ENCODE peak calls at places on chromosome 6, in four cellular contexts. One of them, this sample, is unnamed.
A peak's percentile ranks its signal among the peaks of the same experiment; 100 is the strongest.

GRCh38 chr6:15266423-15266996 is 20.6 kb downstream of the JARID2 start:
- DNase-seq in HepG2: peak; percentile 82
- DNase-seq in GM12878: no peak
- DNase-seq in K562: peak; percentile 51
- DNase-seq in this sample: no peak

GRCh38 chr6:56004421-56004820 is 129.0 kb upstream of the BMP5 start:
- DNase-seq in HepG2: no peak
- DNase-seq in K562: no peak
- DNase-seq in GM12878: no peak
- DNase-seq in this sample: no peak

GRCh38 chr6:135830452-135830851 is 21.0 kb upstream of the PDE7B start:
- DNase-seq in K562: no peak
- DNase-seq in GM12878: no peak
- DNase-seq in HepG2: no peak
- DNase-seq in this sample: no peak

GRCh38 chr6:28161410-28162079 is 19.9 kb downstream of the ZKSCAN8 start:
- DNase-seq in HepG2: peak; percentile 79
- DNase-seq in GM12878: peak; percentile 40
- DNase-seq in K562: peak; percentile 89
- DNase-seq in this sample: peak; percentile 93

GRCh38 chr6:34057191-34057590 is 88.7 kb downstream of the GRM4 start:
- DNase-seq in GM12878: no peak
- DNase-seq in K562: no peak
- DNase-seq in HepG2: no peak
- DNase-seq in this sample: no peak

GRCh38 chr6:119256978-119257462 is 92.5 kb downstream of the MAN1A1 start:
- DNase-seq in GM12878: no peak
- DNase-seq in K562: peak; percentile 22
- DNase-seq in HepG2: no peak
- DNase-seq in this sample: no peak

GRCh38 chr6:52420668-52421358 is 671 bp downstream of the EFHC1 start:
- DNase-seq in GM12878: no peak
- DNase-seq in K562: no peak
- DNase-seq in HepG2: peak; percentile 76
- DNase-seq in this sample: peak; percentile 47

GRCh38 chr6:89025633-89026032 is 54.9 kb upstream of the PNRC1 start:
- DNase-seq in HepG2: no peak
- DNase-seq in K562: no peak
- DNase-seq in GM12878: no peak
- DNase-seq in this sample: no peak

GRCh38 chr6:77815531-77815930 is 162.7 kb downstream of the MEI4 start:
- DNase-seq in HepG2: no peak
- DNase-seq in K562: no peak
- DNase-seq in GM12878: no peak
- DNase-seq in this sample: no peak

GRCh38 chr6:149508485-149508884 is 23.7 kb upstream of the ZC3H12D start:
- DNase-seq in GM12878: no peak
- DNase-seq in HepG2: no peak
- DNase-seq in K562: no peak
- DNase-seq in this sample: no peak

GRCh38 chr6:125839879-125840278 is 49.1 kb downstream of the NCOA7 start:
- DNase-seq in GM12878: no peak
- DNase-seq in K562: no peak
- DNase-seq in HepG2: no peak
- DNase-seq in this sample: no peak

GRCh38 chr6:105178636-105179035 is 1.2 kb downstream of the POPDC3 start:
- DNase-seq in HepG2: no peak
- DNase-seq in GM12878: no peak
- DNase-seq in K562: no peak
- DNase-seq in this sample: no peak

GRCh38 chr6:105178110-105178509 is 1.7 kb downstream of the POPDC3 start:
- DNase-seq in K562: no peak
- DNase-seq in HepG2: no peak
- DNase-seq in GM12878: no peak
- DNase-seq in this sample: no peak

GRCh38 chr6:105181981-105182515 is 2.2 kb upstream of the POPDC3 start:
- DNase-seq in K562: no peak
- DNase-seq in HepG2: no peak
- DNase-seq in GM12878: no peak
- DNase-seq in this sample: no peak

GRCh38 chr6:105177521-105177920 is 2.3 kb downstream of the POPDC3 start:
- DNase-seq in K562: no peak
- DNase-seq in HepG2: no peak
- DNase-seq in GM12878: no peak
- DNase-seq in this sample: no peak

GRCh38 chr6:105179244-105180065 is at the start of gene POPDC3:
- DNase-seq in K562: no peak
- DNase-seq in HepG2: no peak
- DNase-seq in GM12878: no peak
- DNase-seq in this sample: peak; percentile 45
- TF ChIP-seq SP1 in K562: no peak
- TF ChIP-seq SP1 in HepG2: no peak
- TF ChIP-seq SP1 in GM12878: no peak
- TF ChIP-seq SP1 in this sample: no peak

GRCh38 chr6:126907312-126907711 is 211.2 kb upstream of the RSPO3 start:
- DNase-seq in HepG2: no peak
- DNase-seq in GM12878: no peak
- DNase-seq in K562: no peak
- DNase-seq in this sample: no peak

GRCh38 chr6:126909493-126909892 is 209.0 kb upstream of the RSPO3 start:
- DNase-seq in K562: no peak
- DNase-seq in HepG2: no peak
- DNase-seq in GM12878: no peak
- DNase-seq in this sample: no peak

GRCh38 chr6:126904176-126904575 is 214.3 kb upstream of the RSPO3 start:
- DNase-seq in GM12878: no peak
- DNase-seq in HepG2: no peak
- DNase-seq in K562: no peak
- DNase-seq in this sample: no peak

DNA sequence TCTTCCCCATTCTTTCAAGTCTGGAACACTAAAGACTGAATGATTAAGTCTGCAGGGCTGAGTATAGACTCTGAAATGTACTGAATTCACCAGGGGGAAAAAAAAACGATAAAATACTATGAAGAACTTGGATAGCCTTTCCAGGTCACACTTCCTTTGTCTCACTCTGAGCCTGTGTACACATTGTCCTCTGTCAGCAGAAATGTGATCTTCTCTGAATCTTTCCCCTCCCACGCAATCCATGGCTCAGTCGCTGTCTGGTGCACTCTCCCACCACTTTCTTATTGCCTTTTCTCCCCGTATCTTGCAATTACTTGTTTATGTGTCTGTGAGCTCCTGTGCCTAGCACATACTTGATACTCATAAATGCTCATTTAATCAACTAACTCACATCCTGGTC is 212.6 kb upstream of the RSPO3 start:
- DNase-seq in K562: no peak
- DNase-seq in GM12878: no peak
- DNase-seq in HepG2: no peak
- DNase-seq in this sample: peak; percentile 40
- TF ChIP-seq FOXM1 in K562: no peak
- TF ChIP-seq FOXM1 in GM12878: no peak
- TF ChIP-seq FOXM1 in HepG2: no peak
- TF ChIP-seq FOXM1 in this sample: no peak

GRCh38 chr6:163661271-163661671 is 246.8 kb downstream of the QKI start:
- DNase-seq in GM12878: peak; percentile 38
- DNase-seq in K562: no peak
- DNase-seq in HepG2: no peak
- DNase-seq in this sample: no peak
- TF ChIP-seq TARDBP in GM12878: no peak
- TF ChIP-seq TARDBP in K562: no peak
- TF ChIP-seq TARDBP in HepG2: no peak
- TF ChIP-seq TARDBP in this sample: no peak

GRCh38 chr6:112413805-112414204 is 66.7 kb downstream of the RFPL4B start:
- DNase-seq in HepG2: no peak
- DNase-seq in K562: no peak
- DNase-seq in GM12878: no peak
- DNase-seq in this sample: no peak
- TF ChIP-seq SP1 in HepG2: no peak
- TF ChIP-seq SP1 in K562: no peak
- TF ChIP-seq SP1 in GM12878: no peak
- TF ChIP-seq SP1 in this sample: no peak

GRCh38 chr6:18307006-18307405 is 42.7 kb upstream of the DEK start:
- DNase-seq in HepG2: no peak
- DNase-seq in K562: no peak
- DNase-seq in GM12878: no peak
- DNase-seq in this sample: no peak

GRCh38 chr6:18308070-18308735 is 43.9 kb upstream of the DEK start:
- DNase-seq in GM12878: no peak
- DNase-seq in HepG2: no peak
- DNase-seq in K562: no peak
- DNase-seq in this sample: no peak

GRCh38 chr6:18302561-18303439 is 38.5 kb upstream of the DEK start:
- DNase-seq in HepG2: peak; percentile 48
- DNase-seq in K562: no peak
- DNase-seq in GM12878: no peak
- DNase-seq in this sample: no peak
- TF ChIP-seq FOXM1 in HepG2: no peak
- TF ChIP-seq FOXM1 in K562: no peak
- TF ChIP-seq FOXM1 in GM12878: no peak
- TF ChIP-seq FOXM1 in this sample: no peak

GRCh38 chr6:13853871-13854270 is 39.5 kb upstream of the MCUR1 start:
- DNase-seq in HepG2: no peak
- DNase-seq in K562: no peak
- DNase-seq in GM12878: no peak
- DNase-seq in this sample: no peak

GRCh38 chr6:13851803-13852202 is 37.4 kb upstream of the MCUR1 start:
- DNase-seq in GM12878: no peak
- DNase-seq in HepG2: no peak
- DNase-seq in K562: no peak
- DNase-seq in this sample: no peak

GRCh38 chr6:13846841-13847240 is 32.5 kb upstream of the MCUR1 start:
- DNase-seq in GM12878: no peak
- DNase-seq in HepG2: peak; percentile 65
- DNase-seq in K562: peak; percentile 86
- DNase-seq in this sample: peak; percentile 50

GRCh38 chr6:13847651-13848050 is 33.3 kb upstream of the MCUR1 start:
- DNase-seq in GM12878: no peak
- DNase-seq in HepG2: no peak
- DNase-seq in K562: no peak
- DNase-seq in this sample: no peak

GRCh38 chr6:13848553-13849150 is 34.3 kb upstream of the MCUR1 start:
- DNase-seq in HepG2: no peak
- DNase-seq in K562: no peak
- DNase-seq in GM12878: no peak
- DNase-seq in this sample: no peak
- TF ChIP-seq TARDBP in HepG2: no peak
- TF ChIP-seq TARDBP in K562: no peak
- TF ChIP-seq TARDBP in GM12878: no peak
- TF ChIP-seq TARDBP in this sample: no peak

GRCh38 chr6:12436683-12437082 is 146.5 kb downstream of the EDN1 start:
- DNase-seq in K562: no peak
- DNase-seq in GM12878: no peak
- DNase-seq in HepG2: peak; percentile 28
- DNase-seq in this sample: no peak
- TF ChIP-seq SP1 in K562: no peak
- TF ChIP-seq SP1 in GM12878: no peak
- TF ChIP-seq SP1 in HepG2: no peak
- TF ChIP-seq SP1 in this sample: no peak

GRCh38 chr6:158801655-158802294 is 17.4 kb downstream of the EZR start:
- DNase-seq in HepG2: no peak
- DNase-seq in GM12878: no peak
- DNase-seq in K562: no peak
- DNase-seq in this sample: no peak

GRCh38 chr6:158799051-158799792 is 19.9 kb downstream of the EZR start:
- DNase-seq in HepG2: peak; percentile 72
- DNase-seq in K562: no peak
- DNase-seq in GM12878: no peak
- DNase-seq in this sample: peak; percentile 61

GRCh38 chr6:158805698-158806373 is 13.3 kb downstream of the EZR start:
- DNase-seq in GM12878: no peak
- DNase-seq in HepG2: no peak
- DNase-seq in K562: no peak
- DNase-seq in this sample: no peak

GRCh38 chr6:158807515-158808441 is 11.4 kb downstream of the EZR start:
- DNase-seq in GM12878: no peak
- DNase-seq in K562: no peak
- DNase-seq in HepG2: no peak
- DNase-seq in this sample: no peak

DNA sequence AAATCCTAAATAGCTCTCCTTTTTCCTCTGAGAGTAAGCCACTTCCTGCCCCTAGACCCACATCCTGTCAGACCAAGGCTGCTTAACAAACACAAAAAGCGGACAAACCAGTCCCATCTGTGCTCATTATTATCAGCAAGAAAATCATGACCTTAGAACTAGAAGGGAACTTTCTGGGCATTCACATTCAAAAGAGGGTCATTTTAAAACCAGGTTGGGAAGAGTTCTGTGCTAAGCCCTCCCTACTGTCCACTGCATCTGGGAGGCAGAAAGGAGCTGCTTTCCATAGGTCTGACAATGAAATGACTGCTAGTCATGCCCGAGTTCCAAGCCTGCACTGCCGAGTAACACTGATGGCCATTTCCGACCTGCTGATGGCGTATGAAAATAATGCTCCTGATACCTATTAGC is 15.4 kb downstream of the EZR start:
- DNase-seq in HepG2: no peak
- DNase-seq in GM12878: no peak
- DNase-seq in K562: no peak
- DNase-seq in this sample: no peak
- TF ChIP-seq FOXM1 in HepG2: no peak
- TF ChIP-seq FOXM1 in GM12878: no peak
- TF ChIP-seq FOXM1 in K562: no peak
- TF ChIP-seq FOXM1 in this sample: no peak

GRCh38 chr6:7479801-7480266 is 61.6 kb upstream of the DSP start:
- DNase-seq in HepG2: no peak
- DNase-seq in GM12878: no peak
- DNase-seq in K562: no peak
- DNase-seq in this sample: peak; percentile 25
- TF ChIP-seq TARDBP in HepG2: no peak
- TF ChIP-seq TARDBP in GM12878: no peak
- TF ChIP-seq TARDBP in K562: no peak
- TF ChIP-seq TARDBP in this sample: no peak

GRCh38 chr6:32700391-32701040 is 34.1 kb upstream of the HLA-DQB1 start:
- DNase-seq in GM12878: no peak
- DNase-seq in HepG2: peak; percentile 56
- DNase-seq in K562: peak; percentile 28
- DNase-seq in this sample: peak; percentile 61
- TF ChIP-seq SP1 in GM12878: no peak
- TF ChIP-seq SP1 in HepG2: no peak
- TF ChIP-seq SP1 in K562: no peak
- TF ChIP-seq SP1 in this sample: no peak

This sample was measured in HEK293T.